ENCODE peak calls at places on chromosomes 13 and 19, in four cellular contexts. One of them, this sample, is unnamed.

GRCh38 chr19:8451885-8452284 is 7.1 kb downstream of the HNRNPM start:
- DNase-seq in IMR-90: peak
- DNase-seq in trophoblast cell: no peak
- DNase-seq in mesenchymal stem cell: peak
- DNase-seq in this sample: no peak

GRCh38 chr19:34676697-34677385 is at the start of gene SCGB2B2:
- DNase-seq in trophoblast cell: no peak
- DNase-seq in mesenchymal stem cell: no peak
- DNase-seq in IMR-90: no peak
- DNase-seq in this sample: no peak

GRCh38 chr13:45336025-45336800 is 4.8 kb downstream of the TPT1 start:
- DNase-seq in mesenchymal stem cell: no peak
- DNase-seq in IMR-90: no peak
- DNase-seq in trophoblast cell: no peak
- DNase-seq in this sample: no peak

GRCh38 chr19:29590278-29590677 is 15.8 kb upstream of the POP4 start:
- DNase-seq in mesenchymal stem cell: no peak
- DNase-seq in trophoblast cell: no peak
- DNase-seq in IMR-90: no peak
- DNase-seq in this sample: no peak

GRCh38 chr19:43526884-43527859 is at the start of gene ETHE1:
- DNase-seq in trophoblast cell: peak
- DNase-seq in IMR-90: peak
- DNase-seq in mesenchymal stem cell: peak
- DNase-seq in this sample: peak

GRCh38 chr13:49874430-49874829 is 61.7 kb downstream of the SPRYD7 start:
- DNase-seq in IMR-90: no peak
- DNase-seq in trophoblast cell: no peak
- DNase-seq in mesenchymal stem cell: no peak
- DNase-seq in this sample: no peak

GRCh38 chr13:73421310-73421912 is 362.6 kb downstream of the KLF5 start:
- DNase-seq in mesenchymal stem cell: no peak
- DNase-seq in IMR-90: peak
- DNase-seq in trophoblast cell: no peak
- DNase-seq in this sample: no peak

GRCh38 chr19:45507864-45508680 is 793 bp downstream of the VASP start:
- DNase-seq in mesenchymal stem cell: peak
- DNase-seq in IMR-90: no peak
- DNase-seq in trophoblast cell: peak
- DNase-seq in this sample: no peak

GRCh38 chr19:19860756-19861390 is 4.8 kb upstream of the ZNF253 start:
- DNase-seq in IMR-90: no peak
- DNase-seq in trophoblast cell: peak
- DNase-seq in mesenchymal stem cell: no peak
- DNase-seq in this sample: peak

GRCh38 chr13:63184693-63185092 is 1769.0 kb upstream of the PCDH20 start:
- DNase-seq in trophoblast cell: peak
- DNase-seq in IMR-90: peak
- DNase-seq in mesenchymal stem cell: peak
- DNase-seq in this sample: peak

GRCh38 chr13:29509999-29510586 is 85.4 kb downstream of the SLC7A1 start:
- DNase-seq in trophoblast cell: no peak
- DNase-seq in mesenchymal stem cell: no peak
- DNase-seq in IMR-90: peak
- DNase-seq in this sample: no peak

GRCh38 chr13:29892149-29892548 is 41.7 kb upstream of the UBL3 start:
- DNase-seq in mesenchymal stem cell: no peak
- DNase-seq in trophoblast cell: no peak
- DNase-seq in IMR-90: no peak
- DNase-seq in this sample: no peak

GRCh38 chr19:44552324-44552723 is 22.8 kb upstream of the CEACAM20 start:
- DNase-seq in trophoblast cell: peak
- DNase-seq in mesenchymal stem cell: peak
- DNase-seq in IMR-90: no peak
- DNase-seq in this sample: no peak

GRCh38 chr19:31316201-31316951 is 32.9 kb downstream of the TSHZ3 start:
- DNase-seq in trophoblast cell: peak
- DNase-seq in IMR-90: peak
- DNase-seq in mesenchymal stem cell: peak
- DNase-seq in this sample: peak

GRCh38 chr13:44870456-44870929 is 118.8 kb downstream of the NUFIP1 start:
- DNase-seq in trophoblast cell: no peak
- DNase-seq in mesenchymal stem cell: no peak
- DNase-seq in IMR-90: no peak
- DNase-seq in this sample: no peak

GRCh38 chr13:33865945-33866344 is 48.0 kb downstream of the RFC3 start:
- DNase-seq in mesenchymal stem cell: no peak
- DNase-seq in trophoblast cell: no peak
- DNase-seq in IMR-90: no peak
- DNase-seq in this sample: no peak

GRCh38 chr13:28313579-28313978 is 175.2 kb downstream of the PAN3 start:
- DNase-seq in mesenchymal stem cell: peak
- DNase-seq in trophoblast cell: peak
- DNase-seq in IMR-90: peak
- DNase-seq in this sample: no peak

GRCh38 chr19:10460714-10461046 is 40.3 kb downstream of the PDE4A start:
- DNase-seq in mesenchymal stem cell: no peak
- DNase-seq in IMR-90: no peak
- DNase-seq in trophoblast cell: no peak
- DNase-seq in this sample: no peak

GRCh38 chr13:83798731-83799130 is 83.5 kb downstream of the SLITRK1 start:
- DNase-seq in IMR-90: peak
- DNase-seq in mesenchymal stem cell: peak
- DNase-seq in trophoblast cell: no peak
- DNase-seq in this sample: no peak

GRCh38 chr19:8116437-8117293 is 32.7 kb downstream of the FBN3 start:
- DNase-seq in IMR-90: no peak
- DNase-seq in mesenchymal stem cell: no peak
- DNase-seq in trophoblast cell: no peak
- DNase-seq in this sample: no peak

GRCh38 chr13:45367358-45367757 is 26.4 kb upstream of the TPT1 start:
- DNase-seq in IMR-90: peak
- DNase-seq in trophoblast cell: peak
- DNase-seq in mesenchymal stem cell: peak
- DNase-seq in this sample: no peak

GRCh38 chr19:14979136-14979497 is 547 bp downstream of the SLC1A6 start:
- DNase-seq in trophoblast cell: no peak
- DNase-seq in mesenchymal stem cell: no peak
- DNase-seq in IMR-90: no peak
- DNase-seq in this sample: peak

GRCh38 chr13:94351292-94352000 is 128.0 kb downstream of the DCT start:
- DNase-seq in trophoblast cell: no peak
- DNase-seq in mesenchymal stem cell: peak
- DNase-seq in IMR-90: peak
- DNase-seq in this sample: no peak

GRCh38 chr19:41861846-41862245 is 1.8 kb downstream of the RPS19 start:
- DNase-seq in IMR-90: no peak
- DNase-seq in trophoblast cell: no peak
- DNase-seq in mesenchymal stem cell: no peak
- DNase-seq in this sample: no peak

GRCh38 chr13:45768668-45769067 is 66.5 kb downstream of the CBY2 start:
- DNase-seq in trophoblast cell: no peak
- DNase-seq in IMR-90: no peak
- DNase-seq in mesenchymal stem cell: peak
- DNase-seq in this sample: no peak

GRCh38 chr13:80497439-80497838 is 156.5 kb upstream of the SPRY2 start:
- DNase-seq in IMR-90: no peak
- DNase-seq in trophoblast cell: no peak
- DNase-seq in mesenchymal stem cell: no peak
- DNase-seq in this sample: no peak

GRCh38 chr13:48486362-48486761 is 46.5 kb downstream of the RCBTB2 start:
- DNase-seq in trophoblast cell: no peak
- DNase-seq in IMR-90: no peak
- DNase-seq in mesenchymal stem cell: no peak
- DNase-seq in this sample: no peak

GRCh38 chr13:67186985-67187569 is 43.1 kb downstream of the PCDH9 start:
- DNase-seq in trophoblast cell: no peak
- DNase-seq in IMR-90: no peak
- DNase-seq in mesenchymal stem cell: no peak
- DNase-seq in this sample: peak

GRCh38 chr13:59442946-59443345 is 720.8 kb downstream of the DIAPH3 start:
- DNase-seq in IMR-90: peak
- DNase-seq in mesenchymal stem cell: no peak
- DNase-seq in trophoblast cell: no peak
- DNase-seq in this sample: no peak

GRCh38 chr13:19910336-19911072 is 47.1 kb upstream of the ZMYM5 start:
- DNase-seq in mesenchymal stem cell: peak
- DNase-seq in trophoblast cell: peak
- DNase-seq in IMR-90: peak
- DNase-seq in this sample: no peak

GRCh38 chr19:289651-290538 is 1.3 kb downstream of the PLPP2 start:
- DNase-seq in trophoblast cell: peak
- DNase-seq in IMR-90: peak
- DNase-seq in mesenchymal stem cell: peak
- DNase-seq in this sample: no peak

GRCh38 chr13:51523082-51523518 is 61.2 kb upstream of the WDFY2 start:
- DNase-seq in trophoblast cell: peak
- DNase-seq in IMR-90: peak
- DNase-seq in mesenchymal stem cell: peak
- DNase-seq in this sample: no peak

GRCh38 chr19:7618366-7618765 is 11.0 kb downstream of the XAB2 start:
- DNase-seq in trophoblast cell: no peak
- DNase-seq in IMR-90: no peak
- DNase-seq in mesenchymal stem cell: no peak
- DNase-seq in this sample: no peak

GRCh38 chr13:108322206-108322824 is 52.8 kb downstream of the TNFSF13B start:
- DNase-seq in trophoblast cell: peak
- DNase-seq in IMR-90: peak
- DNase-seq in mesenchymal stem cell: peak
- DNase-seq in this sample: peak

GRCh38 chr13:43822969-43823368 is 36.2 kb upstream of the ENOX1 start:
- DNase-seq in IMR-90: no peak
- DNase-seq in trophoblast cell: no peak
- DNase-seq in mesenchymal stem cell: no peak
- DNase-seq in this sample: no peak

GRCh38 chr19:33189453-33189852 is 4.7 kb upstream of the LRP3 start:
- DNase-seq in mesenchymal stem cell: no peak
- DNase-seq in IMR-90: no peak
- DNase-seq in trophoblast cell: no peak
- DNase-seq in this sample: no peak

GRCh38 chr13:73751290-73751689 is 382.9 kb downstream of the KLF12 start:
- DNase-seq in IMR-90: no peak
- DNase-seq in mesenchymal stem cell: no peak
- DNase-seq in trophoblast cell: peak
- DNase-seq in this sample: no peak

GRCh38 chr13:100600461-100600860 is 11.9 kb upstream of the GGACT start:
- DNase-seq in trophoblast cell: no peak
- DNase-seq in mesenchymal stem cell: no peak
- DNase-seq in IMR-90: no peak
- DNase-seq in this sample: no peak

GRCh38 chr13:78465250-78465649 is 138.1 kb downstream of the POU4F1 start:
- DNase-seq in mesenchymal stem cell: no peak
- DNase-seq in IMR-90: no peak
- DNase-seq in trophoblast cell: no peak
- DNase-seq in this sample: no peak
- H3K14ac ChIP-seq in mesenchymal stem cell: no peak
- H3K14ac ChIP-seq in IMR-90: no peak
- H3K14ac ChIP-seq in trophoblast cell: no peak
- H3K14ac ChIP-seq in this sample: no peak

DNA sequence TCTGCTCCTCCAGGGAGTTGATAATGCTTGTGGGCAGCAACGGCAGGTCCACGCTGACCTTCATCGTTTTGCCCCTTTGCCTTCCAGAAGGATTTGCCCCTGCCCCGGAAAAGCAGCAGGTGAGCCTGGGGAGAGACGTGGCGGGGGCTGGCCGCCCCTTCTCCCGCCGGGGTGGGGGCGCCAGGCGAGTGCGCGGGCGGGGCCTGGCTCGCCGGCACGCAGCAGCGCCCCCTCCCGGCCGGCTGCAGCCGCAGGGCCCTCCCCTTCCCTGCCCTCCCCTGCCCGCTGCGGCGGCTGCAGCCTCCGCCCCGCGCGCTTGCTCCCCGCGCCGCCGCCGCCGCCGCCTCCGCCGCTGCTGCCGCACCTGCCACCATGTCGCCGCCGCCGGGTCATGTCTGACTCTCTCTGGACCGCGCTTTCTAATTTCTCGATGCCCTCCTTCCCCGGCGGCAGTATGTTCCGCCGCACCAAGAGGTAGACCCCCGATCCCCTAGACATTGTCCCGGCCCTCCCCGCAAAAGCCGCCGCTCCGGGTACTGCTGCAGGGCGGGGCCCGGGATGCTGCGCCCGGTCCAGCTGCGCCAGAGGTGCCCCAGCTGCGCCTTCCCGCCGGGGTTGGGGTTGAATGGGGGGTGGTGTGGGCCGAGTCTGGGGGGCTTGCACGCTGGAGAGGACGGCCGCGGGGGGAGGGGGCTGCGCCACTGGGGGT is at the start of gene MAST1:
- DNase-seq in IMR-90: no peak
- DNase-seq in trophoblast cell: peak
- DNase-seq in mesenchymal stem cell: peak
- DNase-seq in this sample: no peak
- H3K14ac ChIP-seq in IMR-90: no peak
- H3K14ac ChIP-seq in trophoblast cell: no peak
- H3K14ac ChIP-seq in mesenchymal stem cell: no peak
- H3K14ac ChIP-seq in this sample: no peak

GRCh38 chr19:4015705-4016402 is 8.3 kb downstream of the PIAS4 start:
- DNase-seq in mesenchymal stem cell: peak
- DNase-seq in trophoblast cell: no peak
- DNase-seq in IMR-90: no peak
- DNase-seq in this sample: no peak

GRCh38 chr19:4012092-4012974 is 4.8 kb downstream of the PIAS4 start:
- DNase-seq in trophoblast cell: no peak
- DNase-seq in IMR-90: no peak
- DNase-seq in mesenchymal stem cell: no peak
- DNase-seq in this sample: no peak

GRCh38 chr19:4014541-4015491 is 7.3 kb downstream of the PIAS4 start:
- DNase-seq in IMR-90: no peak
- DNase-seq in trophoblast cell: no peak
- DNase-seq in mesenchymal stem cell: no peak
- DNase-seq in this sample: no peak

GRCh38 chr19:4012975-4013634 is 5.6 kb downstream of the PIAS4 start:
- DNase-seq in mesenchymal stem cell: no peak
- DNase-seq in trophoblast cell: no peak
- DNase-seq in IMR-90: no peak
- DNase-seq in this sample: no peak

GRCh38 chr19:4013886-4014540 is 6.5 kb downstream of the PIAS4 start:
- DNase-seq in IMR-90: no peak
- DNase-seq in trophoblast cell: no peak
- DNase-seq in mesenchymal stem cell: no peak
- DNase-seq in this sample: no peak
- H3K14ac ChIP-seq in IMR-90: no peak
- H3K14ac ChIP-seq in trophoblast cell: no peak
- H3K14ac ChIP-seq in mesenchymal stem cell: no peak
- H3K14ac ChIP-seq in this sample: peak

DNA sequence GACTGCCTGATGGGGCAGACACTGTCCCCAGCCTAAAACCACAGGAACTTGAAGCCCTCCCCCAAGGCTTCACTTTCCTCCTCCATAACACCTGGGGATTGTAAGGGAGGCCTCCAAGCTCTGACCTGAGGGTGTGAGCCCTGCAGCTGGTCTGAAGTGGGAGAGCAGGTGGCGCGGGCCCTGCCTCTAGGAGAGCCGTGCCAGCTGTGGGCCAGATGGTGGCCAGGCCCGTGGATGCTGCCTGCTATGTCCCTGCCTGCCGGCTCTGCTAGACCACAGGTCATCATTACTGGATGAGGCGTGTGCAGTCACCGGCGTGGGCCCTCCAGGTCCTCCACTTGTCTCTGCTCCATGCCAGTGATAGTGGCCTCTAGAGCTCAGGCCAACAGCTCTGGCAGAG is 3.5 kb upstream of the KLHL26 start:
- DNase-seq in IMR-90: no peak
- DNase-seq in trophoblast cell: no peak
- DNase-seq in mesenchymal stem cell: no peak
- DNase-seq in this sample: no peak
- H3K14ac ChIP-seq in IMR-90: no peak
- H3K14ac ChIP-seq in trophoblast cell: no peak
- H3K14ac ChIP-seq in mesenchymal stem cell: no peak
- H3K14ac ChIP-seq in this sample: no peak

This sample was measured in neuronal stem cell.